ENCODE peak calls at places on chromosomes 2 and 18, in six cellular contexts. X is NCI-H2081; B is stimulated activated CD8-positive, alpha-beta memory T cell treated with anti-CD3 and anti-CD28 coated beads, Interleukin-2, amount 100 ng/mL, for 48 hours; M is neural crest cell; D is stimulated activated effector memory CD8-positive, alpha-beta T cell treated with anti-CD3 and anti-CD28 coated beads, Interleukin-12 subunit alpha, Interleukin-12 subunit beta, amount 100 ng/mL, for 72 hours; Y is right cardiac atrium. G is an unnamed sample.

GRCh38 chr18:63001861-63002260 is 286.5 kb downstream of the PHLPP1 start:
- DNase-seq in X (no peak), M (no peak), Y (no peak), D (no peak), B (no peak), G (no peak)

GRCh38 chr18:5073026-5073944 is 123.8 kb downstream of the AKAIN1 start:
- DNase-seq in Y (no peak), M (peak; percentile 36), B (no peak), X (peak; percentile 67), D (no peak), G (no peak)

GRCh38 chr2:233441161-233442027 is 87.1 kb downstream of the DGKD start:
- DNase-seq in Y (no peak), X (no peak), D (no peak), B (no peak), M (no peak), G (no peak)

GRCh38 chr2:11525762-11526161 is 8.1 kb upstream of the GREB1 start:
- DNase-seq in Y (no peak), B (no peak), X (no peak), M (no peak), D (no peak), G (no peak)

GRCh38 chr2:235493402-235493774 is 455 bp upstream of the AGAP1 start:
- DNase-seq in M (no peak), Y (no peak), D (no peak), B (no peak), X (peak; percentile 49), G (no peak)

GRCh38 chr18:13483316-13484270 is 242.8 kb downstream of the FAM210A start:
- DNase-seq in B (no peak), M (no peak), X (no peak), D (no peak), Y (no peak), G (no peak)

GRCh38 chr18:7856099-7856498 is 289.0 kb downstream of the PTPRM start:
- DNase-seq in B (no peak), Y (no peak), X (no peak), M (no peak), D (no peak), G (no peak)

GRCh38 chr2:176873403-176873802 is 339.2 kb upstream of the HNRNPA3 start:
- DNase-seq in X (no peak), Y (no peak), M (no peak), D (no peak), B (no peak), G (no peak)

GRCh38 chr18:70181015-70181414 is 24.5 kb downstream of the RTTN start:
- DNase-seq in Y (no peak), B (no peak), X (no peak), D (no peak), M (no peak), G (no peak)

GRCh38 chr2:172480301-172481218 is 53.2 kb downstream of the ITGA6 start:
- DNase-seq in X (no peak), Y (peak; percentile 59), B (no peak), D (no peak), M (peak; percentile 55), G (no peak)

GRCh38 chr18:13159579-13159978 is 59.0 kb upstream of the LDLRAD4 start:
- DNase-seq in X (peak; percentile 73), D (no peak), Y (no peak), B (no peak), M (peak; percentile 57), G (no peak)

GRCh38 chr2:30649278-30649677 is 158.0 kb downstream of the CAPN13 start:
- DNase-seq in X (no peak), B (no peak), M (no peak), D (no peak), Y (no peak), G (no peak)

GRCh38 chr2:191789791-191790190 is 57.1 kb downstream of the CAVIN2 start:
- DNase-seq in X (no peak), Y (no peak), M (no peak), D (no peak), B (no peak), G (no peak)

GRCh38 chr18:363327-364115 is 95.7 kb upstream of the THOC1 start:
- DNase-seq in D (no peak), Y (no peak), B (no peak), M (no peak), X (no peak), G (no peak)

GRCh38 chr2:70474266-70474848 is 79.3 kb downstream of the TGFA start:
- DNase-seq in D (no peak), X (no peak), B (no peak), M (no peak), Y (no peak), G (no peak)

GRCh38 chr2:38602136-38602731 is 494 bp downstream of the HNRNPLL start:
- DNase-seq in Y (peak; percentile 24), D (peak; percentile 33), B (peak; percentile 23), X (peak; percentile 54), M (no peak), G (no peak)

GRCh38 chr2:118310016-118310877 is 222.0 kb downstream of the INSIG2 start:
- DNase-seq in X (peak; percentile 5), D (peak; percentile 51), M (peak; percentile 33), Y (peak; percentile 39), B (peak; percentile 42), G (peak; percentile 21)

GRCh38 chr2:65070172-65070830 is 14.1 kb downstream of the CEP68 start:
- DNase-seq in D (no peak), Y (no peak), M (no peak), X (no peak), B (no peak), G (no peak)

GRCh38 chr2:102703748-102704147 is 58.1 kb upstream of the TMEM182 start:
- DNase-seq in D (no peak), Y (no peak), M (no peak), B (no peak), X (peak; percentile 48), G (no peak)

GRCh38 chr2:54724560-54725342 is 1.3 kb downstream of the EML6 start:
- DNase-seq in B (no peak), Y (peak; percentile 23), X (peak; percentile 49), M (peak; percentile 31), D (no peak), G (no peak)

GRCh38 chr2:42970151-42970550 is 177.8 kb upstream of the HAAO start:
- DNase-seq in Y (no peak), M (no peak), D (no peak), B (no peak), X (no peak), G (no peak)

GRCh38 chr2:205680067-205680466 is 2.2 kb upstream of the NRP2 start:
- DNase-seq in D (peak; percentile 23), B (no peak), X (peak; percentile 84), Y (no peak), M (peak; percentile 74), G (no peak)

GRCh38 chr18:51149605-51150429 is 47.7 kb downstream of the MEX3C start:
- DNase-seq in Y (no peak), B (no peak), M (no peak), D (no peak), X (no peak), G (no peak)

GRCh38 chr2:159124441-159124911 is 156.0 kb downstream of the TANC1 start:
- DNase-seq in D (no peak), B (no peak), M (no peak), Y (no peak), X (no peak), G (no peak)

GRCh38 chr18:36157441-36157840 is 27.7 kb downstream of the ELP2 start:
- DNase-seq in B (no peak), D (no peak), M (no peak), X (no peak), Y (no peak), G (no peak)

GRCh38 chr18:3649559-3650426 is 199.8 kb downstream of the TGIF1 start:
- DNase-seq in X (no peak), D (no peak), Y (peak; percentile 43), M (no peak), B (no peak), G (no peak)

GRCh38 chr2:239197146-239197545 is 203.7 kb downstream of the HDAC4 start:
- DNase-seq in X (no peak), B (no peak), M (no peak), Y (no peak), D (no peak), G (no peak)

GRCh38 chr2:197599285-197599965 is 76.0 kb downstream of the RFTN2 start:
- DNase-seq in X (no peak), B (no peak), D (no peak), M (no peak), Y (no peak), G (no peak)

GRCh38 chr18:7642491-7642890 is 75.4 kb downstream of the PTPRM start:
- DNase-seq in X (no peak), Y (no peak), B (no peak), D (no peak), M (no peak), G (no peak)

GRCh38 chr2:226581661-226582060 is 218.0 kb downstream of the IRS1 start:
- DNase-seq in Y (no peak), D (no peak), X (no peak), B (no peak), M (no peak), G (no peak)

GRCh38 chr2:217356795-217357194 is 496.9 kb upstream of the TNP1 start:
- DNase-seq in Y (peak; percentile 43), M (peak; percentile 22), B (no peak), D (no peak), X (no peak), G (no peak)